ENCODE peak calls at places on chromosomes 5 and 9, in seven cellular contexts. Q, V, R, P, K, D and Z are unnamed samples.

GRCh38 chr5:172380992-172381643 is 73.2 kb downstream of the SH3PXD2B start:
- DNase-seq in R (no peak), K (peak; percentile 71), V (no peak), P (no peak), D (no peak), Q (peak; percentile 59), Z (no peak)

GRCh38 chr5:67063055-67063454 is 133.5 kb downstream of the CD180 start:
- DNase-seq in R (no peak), D (no peak), Q (no peak), K (no peak), P (no peak), V (no peak), Z (no peak)

GRCh38 chr9:115673599-115673998 is 480.0 kb upstream of the PAPPA start:
- DNase-seq in D (no peak), V (peak; percentile 67), R (no peak), K (no peak), P (no peak), Q (peak; percentile 80), Z (no peak)

GRCh38 chr9:110255064-110255416 is 1.3 kb downstream of the TXN start:
- DNase-seq in Q (no peak), R (no peak), D (peak; percentile 41), P (peak; percentile 34), K (no peak), V (no peak), Z (no peak)

GRCh38 chr5:6719417-6719816 is 6.2 kb downstream of the TENT4A start:
- DNase-seq in P (no peak), V (no peak), K (no peak), D (no peak), Q (no peak), R (no peak), Z (no peak)

GRCh38 chr9:95499847-95500246 is 16.9 kb downstream of the PTCH1 start:
- DNase-seq in Q (no peak), P (no peak), R (no peak), V (no peak), D (no peak), K (no peak), Z (no peak)

GRCh38 chr5:54785729-54786548 is 199.5 kb downstream of the ESM1 start:
- DNase-seq in Q (peak; percentile 40), R (no peak), P (no peak), K (peak; percentile 26), V (no peak), D (no peak), Z (no peak)

GRCh38 chr9:122991370-122991830 is 42.1 kb upstream of the GPR21 start:
- DNase-seq in V (peak; percentile 76), D (no peak), P (no peak), K (peak; percentile 63), Q (peak; percentile 93), R (peak; percentile 30), Z (no peak)

GRCh38 chr5:107413754-107414153 is 257.0 kb downstream of the EFNA5 start:
- DNase-seq in K (no peak), D (no peak), R (no peak), Q (no peak), V (no peak), P (no peak), Z (no peak)

GRCh38 chr5:107418902-107419301 is 251.8 kb downstream of the EFNA5 start:
- DNase-seq in P (no peak), D (no peak), K (no peak), R (no peak), Q (no peak), V (no peak), Z (no peak)

GRCh38 chr5:107418071-107418470 is 252.7 kb downstream of the EFNA5 start:
- DNase-seq in D (no peak), Q (no peak), P (no peak), V (no peak), K (no peak), R (no peak), Z (no peak)

GRCh38 chr5:107414802-107415201 is 255.9 kb downstream of the EFNA5 start:
- DNase-seq in V (no peak), R (no peak), Q (no peak), D (no peak), K (no peak), P (no peak), Z (no peak)

DNA sequence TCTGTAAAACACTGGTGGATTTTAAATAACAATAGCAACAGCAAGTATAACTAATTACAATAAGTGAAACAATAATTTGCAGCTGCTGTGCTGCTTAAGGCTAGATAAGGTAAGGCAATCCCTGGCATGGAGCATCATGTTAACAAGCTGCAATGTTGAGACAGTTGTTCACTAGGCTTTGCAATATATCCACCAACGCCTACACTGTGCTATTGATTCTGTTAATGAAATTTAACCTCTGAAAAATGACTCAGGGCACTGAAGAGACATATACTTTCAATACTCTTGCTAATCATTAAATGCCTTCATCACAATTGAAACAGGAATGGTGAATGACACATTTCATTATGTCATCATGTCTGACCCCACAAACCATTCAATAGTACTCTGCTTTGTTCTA is 255.0 kb downstream of the EFNA5 start:
- DNase-seq in K (no peak), V (no peak), P (no peak), D (no peak), R (no peak), Q (no peak), Z (no peak)
- TF ChIP-seq CTCF in K (no peak), V (no peak), P (no peak), D (no peak), R (no peak), Q (no peak), Z (no peak)

DNA sequence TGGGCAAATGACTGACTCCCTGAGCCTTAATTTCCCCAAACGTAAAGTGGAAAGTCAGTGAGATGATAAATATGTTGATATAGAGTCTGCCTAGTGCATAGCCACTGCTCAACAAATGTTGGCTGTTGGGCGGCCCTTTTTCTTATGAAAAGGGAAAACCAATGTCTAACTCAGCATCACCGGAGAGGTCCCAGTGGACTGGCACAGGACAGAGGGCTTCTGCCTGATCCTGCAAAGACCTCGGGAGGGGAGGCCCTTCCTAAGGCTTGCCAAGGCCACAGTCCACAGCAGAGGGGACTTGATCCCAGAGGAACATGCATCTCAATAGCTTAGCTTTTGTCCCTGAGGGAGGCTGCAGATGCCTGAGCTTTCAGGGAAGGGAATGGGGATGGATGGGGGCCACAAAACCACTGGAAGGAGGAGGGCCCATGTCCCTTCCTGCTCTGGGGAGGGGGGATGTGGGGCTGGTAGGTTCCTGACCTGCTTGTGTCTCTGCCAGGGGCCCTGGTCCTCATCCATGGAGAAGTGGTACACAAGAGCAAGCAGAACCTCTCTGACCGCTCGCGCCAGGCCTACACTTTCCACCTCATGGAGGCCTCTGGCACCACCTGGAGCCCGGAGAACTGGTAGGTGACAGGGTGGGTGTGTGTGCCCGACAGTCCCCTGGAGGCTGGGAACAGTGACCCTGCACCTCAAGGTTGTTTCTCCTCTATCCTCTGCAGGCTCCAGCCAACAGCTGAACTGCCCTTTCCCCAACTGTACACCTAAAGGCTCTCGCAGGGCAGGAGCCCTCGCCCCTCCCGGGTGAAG is 6.3 kb downstream of the DOLK start:
- DNase-seq in K (no peak), D (no peak), Q (no peak), V (no peak), R (no peak), P (no peak), Z (no peak)
- TF ChIP-seq CTCF in K (no peak), D (no peak), Q (no peak), V (no peak), R (no peak), P (no peak), Z (no peak)

DNA sequence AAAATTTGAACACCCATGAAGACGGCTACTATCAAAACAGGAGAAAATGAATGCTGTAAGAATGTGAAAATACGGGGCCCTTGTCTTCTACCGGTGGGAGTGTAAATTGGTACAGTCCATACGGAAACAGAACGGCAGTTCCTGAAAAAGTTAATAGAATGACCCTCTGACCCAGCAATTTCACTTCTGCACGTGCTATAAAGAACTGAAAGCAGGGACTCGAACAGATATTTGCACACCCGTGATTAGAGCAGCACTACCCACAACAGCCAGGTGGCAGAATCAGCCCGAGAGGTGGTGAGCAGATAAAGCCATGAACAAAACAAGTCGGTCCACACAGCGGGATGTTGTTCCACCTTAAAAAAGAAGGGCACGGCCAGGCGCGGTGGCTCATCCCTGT is 22.6 kb upstream of the SLC12A7 start:
- DNase-seq in K (no peak), D (no peak), V (no peak), P (no peak), Q (no peak), R (no peak), Z (no peak)
- TF ChIP-seq CTCF in K (peak; percentile 16), D (no peak), V (no peak), P (no peak), Q (no peak), R (no peak), Z (peak; percentile 41)

DNA sequence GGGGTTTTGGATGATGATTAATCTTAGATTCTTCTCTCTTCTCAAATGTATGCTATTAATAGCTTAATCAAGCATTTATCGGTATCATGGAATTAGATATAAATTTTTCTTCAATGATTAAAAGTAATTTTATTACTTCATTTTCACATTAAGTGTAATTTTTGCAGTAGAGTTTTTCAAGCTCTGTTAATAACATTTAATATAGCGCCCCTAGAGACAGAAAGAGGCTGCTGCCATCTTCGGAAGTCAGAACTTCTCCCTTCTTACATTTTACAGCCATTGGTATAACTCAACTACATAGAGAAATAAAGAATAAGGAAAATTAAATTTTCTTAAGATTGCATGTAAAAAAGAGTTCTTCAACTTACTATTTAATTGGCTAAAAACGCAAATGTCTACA is 540.3 kb downstream of the GABRG2 start:
- DNase-seq in P (no peak), V (no peak), K (no peak), Q (no peak), D (no peak), R (no peak), Z (no peak)
- TF ChIP-seq CTCF in P (peak; percentile 46), V (no peak), K (peak; percentile 33), Q (no peak), D (no peak), R (no peak), Z (peak; percentile 62)